ENCODE peak calls at places on chromosomes 3 and 15, in nine cellular contexts. D is fibroblast of mammary gland, M is H1, G is HT-29, L is iris pigment epithelial cell, T is uterus, A is cardiac fibroblast, U is mesenchymal stem cell, F is colonic mucosa. C is an unnamed sample.

GRCh38 chr3:102419786-102420185 is 15.0 kb upstream of the ZPLD1 start:
- DNase-seq in U (no peak), M (no peak), F (no peak), T (no peak), A (no peak), D (no peak), L (no peak), G (no peak), C (no peak)

GRCh38 chr15:69992326-69992725 is 105.4 kb downstream of the TLE3 start:
- DNase-seq in A (peak), F (no peak), M (no peak), T (no peak), D (peak), U (no peak), G (no peak), L (no peak), C (no peak)

GRCh38 chr3:53680026-53680425 is 166.2 kb downstream of the CHDH start:
- DNase-seq in M (no peak), D (no peak), T (peak), F (no peak), U (peak), A (peak), L (peak), G (no peak), C (no peak)

GRCh38 chr3:46293991-46294833 is 52.0 kb downstream of the CCR3 start:
- DNase-seq in L (no peak), U (no peak), F (no peak), M (no peak), A (no peak), T (no peak), G (no peak), D (no peak), C (no peak)

GRCh38 chr15:89356634-89357298 is 22.1 kb upstream of the POLG start:
- DNase-seq in G (peak), T (no peak), A (peak), U (no peak), L (no peak), F (no peak), D (no peak), M (no peak), C (no peak)

GRCh38 chr3:82938821-82939328 is 1177.4 kb upstream of the GBE1 start:
- DNase-seq in G (no peak), A (no peak), U (no peak), T (peak), D (no peak), F (no peak), L (no peak), M (no peak), C (no peak)

GRCh38 chr3:111595239-111595638 is at the start of gene ZBED2:
- DNase-seq in G (no peak), M (no peak), F (no peak), D (no peak), A (no peak), T (no peak), L (no peak), U (no peak), C (no peak)

GRCh38 chr3:18071833-18072232 is 329.4 kb upstream of the TBC1D5 start:
- DNase-seq in D (no peak), U (no peak), M (no peak), A (peak), T (no peak), L (no peak), G (no peak), F (no peak), C (no peak)

GRCh38 chr3:37588761-37589160 is 272.9 kb upstream of the CTDSPL start:
- DNase-seq in A (no peak), D (no peak), F (no peak), G (no peak), M (no peak), L (no peak), T (no peak), U (peak), C (no peak)

GRCh38 chr15:67803996-67804843 is 21.1 kb upstream of the SKOR1 start:
- DNase-seq in D (no peak), G (no peak), F (no peak), A (no peak), T (no peak), L (no peak), M (no peak), U (no peak), C (no peak)

GRCh38 chr15:64717735-64718495 is 57.5 kb downstream of the RBPMS2 start:
- DNase-seq in G (no peak), A (no peak), D (no peak), L (no peak), U (no peak), T (no peak), M (no peak), F (no peak), C (no peak)

GRCh38 chr3:162764672-162765071 is 1268.1 kb downstream of the OTOL1 start:
- DNase-seq in G (no peak), T (no peak), M (no peak), U (peak), D (peak), L (peak), A (no peak), F (no peak), C (no peak)

GRCh38 chr3:159616234-159616825 is 372.3 kb upstream of the IL12A start:
- DNase-seq in T (peak), D (peak), L (peak), F (peak), M (no peak), G (peak), U (peak), A (peak), C (peak)

GRCh38 chr15:25508369-25509002 is 69.7 kb upstream of the UBE3A start:
- DNase-seq in F (no peak), D (peak), M (no peak), G (peak), A (peak), T (no peak), U (peak), L (peak), C (peak)

GRCh38 chr15:98190914-98191313 is 230.4 kb downstream of the ARRDC4 start:
- DNase-seq in G (no peak), M (no peak), U (no peak), A (no peak), T (no peak), L (no peak), F (no peak), D (no peak), C (no peak)

GRCh38 chr15:79339588-79340314 is 28.8 kb downstream of the TMED3 start:
- DNase-seq in D (peak), A (peak), T (no peak), M (no peak), G (peak), F (no peak), L (peak), U (peak), C (peak)

GRCh38 chr3:188706599-188706998 is 465.2 kb upstream of the TPRG1 start:
- DNase-seq in L (peak), A (peak), D (no peak), M (no peak), F (no peak), T (no peak), G (no peak), U (no peak), C (no peak)

GRCh38 chr15:81296673-81297072 is 27.3 kb downstream of the STARD5 start:
- DNase-seq in U (peak), D (no peak), G (no peak), T (no peak), A (no peak), M (no peak), L (no peak), F (peak), C (peak)

GRCh38 chr3:114363554-114364202 is 69.8 kb downstream of the TIGIT start:
- DNase-seq in M (no peak), F (no peak), G (no peak), T (no peak), D (peak), U (peak), A (peak), L (peak), C (no peak)

GRCh38 chr3:42498791-42499477 is 3.5 kb upstream of the VIPR1 start:
- DNase-seq in F (peak), A (no peak), U (no peak), D (no peak), G (no peak), M (no peak), T (no peak), L (no peak), C (no peak)

GRCh38 chr3:73745429-73746247 is 120.9 kb upstream of the PDZRN3 start:
- DNase-seq in T (peak), L (no peak), U (no peak), M (no peak), D (peak), G (no peak), F (no peak), A (peak), C (no peak)

GRCh38 chr3:138442433-138442832 is 8.0 kb downstream of the ESYT3 start:
- DNase-seq in T (no peak), G (peak), A (peak), L (peak), D (peak), U (peak), M (no peak), F (no peak), C (no peak)

GRCh38 chr15:40633178-40633577 is 39.1 kb downstream of the KNL1 start:
- DNase-seq in D (peak), U (peak), T (no peak), A (peak), L (peak), G (peak), M (no peak), F (no peak), C (no peak)

C was measured in foreskin melanocyte.